ENCODE peak calls at places on chromosomes 5 and 9, in seven cellular contexts. T, B, I, S, H, D and N are unnamed samples.

GRCh38 chr5:1660511-1660910 is 136.8 kb upstream of the LPCAT1 start:
- DNase-seq in T (no peak), H (no peak), S (no peak), I (no peak), B (no peak), D (no peak), N (no peak)

GRCh38 chr5:58649716-58650115 is 66.8 kb downstream of the RAB3C start:
- DNase-seq in B (no peak), H (no peak), I (no peak), D (no peak), S (no peak), T (no peak), N (no peak)

GRCh38 chr9:124797343-124798103 is 20.6 kb downstream of the OLFML2A start:
- DNase-seq in T (peak), D (no peak), I (no peak), B (peak), H (no peak), S (peak), N (peak)

GRCh38 chr5:77329664-77330430 is 119.4 kb downstream of the PDE8B start:
- DNase-seq in B (no peak), T (no peak), S (no peak), D (no peak), H (no peak), I (no peak), N (no peak)

GRCh38 chr5:102539598-102539997 is 40.8 kb upstream of the SLCO6A1 start:
- DNase-seq in H (no peak), D (no peak), I (no peak), T (no peak), B (no peak), S (no peak), N (no peak)

GRCh38 chr9:125909497-125909896 is 162.3 kb downstream of the PBX3 start:
- DNase-seq in H (no peak), D (no peak), B (no peak), I (no peak), T (no peak), S (no peak), N (no peak)

GRCh38 chr5:23223846-23224245 is 283.6 kb upstream of the PRDM9 start:
- DNase-seq in B (no peak), D (no peak), S (no peak), T (no peak), I (no peak), H (no peak), N (no peak)

GRCh38 chr9:70362952-70363351 is 51.5 kb downstream of the KLF9 start:
- DNase-seq in T (no peak), B (no peak), I (no peak), S (peak), H (no peak), D (no peak), N (no peak)

GRCh38 chr5:151081426-151082273 is 816 bp upstream of the TNIP1 start:
- DNase-seq in I (peak), D (no peak), S (peak), H (no peak), T (no peak), B (no peak), N (no peak)

GRCh38 chr9:78103971-78104433 is 72.4 kb upstream of the GNAQ start:
- DNase-seq in D (no peak), H (no peak), S (no peak), T (no peak), B (no peak), I (no peak), N (peak)

GRCh38 chr5:159286420-159287035 is 23.4 kb downstream of the UBLCP1 start:
- DNase-seq in I (no peak), S (peak), D (peak), T (no peak), H (no peak), B (no peak), N (no peak)

GRCh38 chr5:7894439-7894838 is 25.5 kb downstream of the MTRR start:
- DNase-seq in D (no peak), S (no peak), H (no peak), T (no peak), B (no peak), I (no peak), N (no peak)

GRCh38 chr9:96139592-96140251 is 162.3 kb downstream of the HSD17B3 start:
- DNase-seq in S (peak), T (peak), D (peak), B (peak), I (peak), H (peak), N (peak)

GRCh38 chr9:68476889-68477288 is 63.8 kb downstream of the TMEM252 start:
- DNase-seq in H (no peak), T (no peak), I (no peak), D (no peak), B (no peak), S (no peak), N (no peak)

GRCh38 chr5:59317023-59317771 is 576.3 kb downstream of the PDE4D start:
- DNase-seq in H (no peak), B (peak), S (peak), D (no peak), T (no peak), I (peak), N (no peak)

GRCh38 chr9:127183814-127184582 is 61.6 kb upstream of the ANGPTL2 start:
- DNase-seq in D (no peak), H (no peak), T (no peak), B (peak), I (peak), S (peak), N (peak)

GRCh38 chr9:101342595-101342994 is 42.2 kb downstream of the BAAT start:
- DNase-seq in B (no peak), I (no peak), H (no peak), D (peak), T (no peak), S (no peak), N (no peak)

GRCh38 chr9:801399-802071 is 40.0 kb upstream of the DMRT1 start:
- DNase-seq in H (no peak), B (no peak), T (no peak), I (no peak), D (no peak), S (peak), N (no peak)

GRCh38 chr9:123364241-123364824 is 8.3 kb downstream of the CRB2 start:
- DNase-seq in H (no peak), S (peak), B (no peak), T (peak), I (no peak), D (no peak), N (no peak)

GRCh38 chr5:1745190-1745805 is 54.3 kb downstream of the MRPL36 start:
- DNase-seq in S (no peak), T (peak), D (no peak), I (no peak), B (peak), H (no peak), N (peak)

GRCh38 chr9:1775230-1775629 is 239.9 kb upstream of the SMARCA2 start:
- DNase-seq in S (no peak), D (no peak), B (no peak), T (no peak), I (no peak), H (no peak), N (no peak)

GRCh38 chr5:8270246-8270645 is 401.3 kb downstream of the MTRR start:
- DNase-seq in S (no peak), B (no peak), H (no peak), T (no peak), I (no peak), D (no peak), N (no peak)

GRCh38 chr5:92927291-92927778 is 653.7 kb downstream of the NR2F1-AS1 start:
- DNase-seq in T (no peak), D (no peak), B (no peak), I (no peak), S (no peak), H (no peak), N (no peak)

GRCh38 chr5:174542037-174542436 is 182.3 kb upstream of the MSX2 start:
- DNase-seq in H (no peak), T (no peak), D (no peak), I (no peak), B (no peak), S (no peak), N (no peak)

GRCh38 chr5:1671351-1671750 is 128.3 kb downstream of the MRPL36 start:
- DNase-seq in T (no peak), I (no peak), S (no peak), B (no peak), D (no peak), H (peak), N (no peak)

GRCh38 chr5:132437604-132438275 is 52.8 kb downstream of the IRF1 start:
- DNase-seq in H (no peak), T (peak), S (peak), I (peak), D (peak), B (peak), N (peak)

GRCh38 chr5:69007726-69008368 is 86.0 kb upstream of the SLC30A5 start:
- DNase-seq in B (no peak), S (peak), H (no peak), D (peak), I (peak), T (peak), N (peak)

GRCh38 chr5:151097081-151097480 is 16.2 kb upstream of the TNIP1 start:
- DNase-seq in D (no peak), I (no peak), B (no peak), S (no peak), T (no peak), H (no peak), N (no peak)

GRCh38 chr5:21219255-21219654 is 1231.3 kb upstream of the CDH18 start:
- DNase-seq in S (no peak), T (no peak), H (no peak), I (no peak), B (no peak), D (no peak), N (no peak)

GRCh38 chr5:10307206-10308148 is at the start of gene CMBL:
- DNase-seq in T (peak), H (peak), D (peak), B (peak), I (no peak), S (peak), N (peak)

GRCh38 chr9:97503862-97504210 is 2.4 kb downstream of the TMOD1 start:
- DNase-seq in T (no peak), H (no peak), B (no peak), D (no peak), I (no peak), S (no peak), N (no peak)

GRCh38 chr5:157215826-157216167 is 35.2 kb downstream of the ITK start:
- DNase-seq in S (no peak), B (no peak), T (no peak), I (no peak), D (no peak), H (no peak), N (no peak)

GRCh38 chr5:145685417-145685816 is 149.7 kb downstream of the PRELID2 start:
- DNase-seq in I (no peak), D (no peak), B (no peak), S (no peak), H (no peak), T (no peak), N (no peak)

GRCh38 chr9:14365667-14366066 is 51.7 kb upstream of the NFIB start:
- DNase-seq in H (no peak), S (peak), B (no peak), T (no peak), I (no peak), D (no peak), N (no peak)

GRCh38 chr5:169435506-169436230 is 134.7 kb upstream of the SLIT3 start:
- DNase-seq in H (no peak), D (no peak), S (no peak), T (no peak), B (no peak), I (no peak), N (no peak)

GRCh38 chr5:126139086-126139485 is 284.1 kb upstream of the GRAMD2B start:
- DNase-seq in S (no peak), B (no peak), T (no peak), I (no peak), D (no peak), H (no peak), N (no peak)

GRCh38 chr5:55101556-55102276 is 730 bp upstream of the GZMA start:
- DNase-seq in B (no peak), D (no peak), H (no peak), T (no peak), S (no peak), I (no peak), N (no peak)

GRCh38 chr5:142843029-142843905 is 73.1 kb downstream of the ARHGAP26 start:
- DNase-seq in B (peak), S (no peak), D (no peak), I (peak), H (no peak), T (peak), N (no peak)

GRCh38 chr5:139062910-139063663 is 135.1 kb downstream of the SIL1 start:
- DNase-seq in D (no peak), B (no peak), S (no peak), H (no peak), I (no peak), T (no peak), N (no peak)

GRCh38 chr5:139065296-139065695 is 132.9 kb downstream of the SIL1 start:
- DNase-seq in D (no peak), I (no peak), T (no peak), S (peak), B (no peak), H (no peak), N (no peak)

GRCh38 chr5:139061856-139062255 is 136.3 kb downstream of the SIL1 start:
- DNase-seq in S (peak), T (no peak), D (no peak), B (no peak), I (no peak), H (no peak), N (no peak)

GRCh38 chr5:139064613-139065012 is 133.6 kb downstream of the SIL1 start:
- DNase-seq in T (no peak), D (no peak), H (no peak), I (no peak), S (no peak), B (no peak), N (no peak)

GRCh38 chr5:139063664-139064054 is 134.5 kb downstream of the SIL1 start:
- DNase-seq in T (no peak), S (no peak), D (no peak), H (no peak), B (no peak), I (no peak), N (no peak)
- H3K27ac ChIP-seq in T (no peak), S (no peak), D (no peak), H (no peak), B (no peak), I (no peak), N (no peak)

DNA sequence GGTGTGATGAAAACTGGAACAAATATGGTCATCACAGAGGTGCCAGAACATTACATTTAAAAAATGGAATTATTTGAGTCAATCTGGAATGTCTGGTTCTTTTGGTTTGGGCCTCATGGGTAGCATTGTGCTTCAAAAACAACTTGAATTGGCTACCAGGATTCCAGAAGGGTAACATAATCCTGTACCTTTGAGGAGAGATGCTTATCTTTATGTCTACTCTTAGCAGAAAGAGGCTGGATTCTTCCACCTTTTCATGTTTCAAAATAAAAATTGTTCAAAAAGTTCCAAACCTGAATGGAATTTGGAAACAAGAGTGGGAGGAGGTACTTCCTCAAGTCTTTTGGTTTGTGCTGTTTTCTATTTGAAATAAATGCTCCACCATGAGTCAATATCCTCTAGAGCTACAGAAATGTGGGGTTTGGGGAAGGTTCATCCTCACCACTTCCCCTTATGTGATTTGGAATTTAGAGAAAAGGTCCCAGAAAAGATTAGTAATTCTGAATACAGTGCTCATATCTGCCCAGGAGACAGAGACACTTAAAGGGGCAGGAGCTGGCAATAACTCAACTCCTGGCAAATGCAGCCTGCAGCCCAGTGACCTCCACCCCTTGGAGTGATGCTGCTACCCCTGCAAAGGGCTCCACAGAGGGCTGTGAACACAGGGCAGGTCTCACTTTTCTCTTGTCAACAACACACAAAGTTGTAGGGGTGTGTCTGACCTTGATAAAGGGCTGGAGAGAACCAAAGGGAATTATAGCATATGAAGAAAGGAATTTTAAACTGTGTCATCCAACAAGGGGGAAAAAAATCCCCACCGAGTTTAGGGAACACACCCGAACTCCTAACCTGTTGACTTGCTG is 272.8 kb downstream of the CWC27 start:
- DNase-seq in H (no peak), S (peak), I (no peak), D (no peak), B (no peak), T (no peak), N (no peak)
- H3K4me3 ChIP-seq in H (no peak), S (no peak), I (no peak), D (no peak), B (no peak), T (no peak), N (no peak)

GRCh38 chr9:133349965-133350624 is 2.1 kb downstream of the RPL7A start:
- DNase-seq in D (no peak), T (no peak), I (no peak), S (no peak), H (no peak), B (no peak), N (no peak)

GRCh38 chr9:133348763-133349573 is 950 bp downstream of the RPL7A start:
- DNase-seq in S (no peak), H (no peak), T (no peak), I (no peak), B (no peak), D (no peak), N (no peak)

GRCh38 chr9:133347515-133347984 is 381 bp downstream of the MED22 start:
- DNase-seq in D (peak), B (no peak), T (peak), H (peak), I (peak), S (no peak), N (no peak)

GRCh38 chr9:133346021-133346713 is 1.8 kb downstream of the MED22 start:
- DNase-seq in B (no peak), T (no peak), D (no peak), H (no peak), S (no peak), I (no peak), N (no peak)

GRCh38 chr9:133347985-133348762 is at the start of the genes MED22 and RPL7A:
- DNase-seq in D (peak), S (peak), I (peak), B (peak), T (peak), H (peak), N (peak)
- TF ChIP-seq POLR2A in D (peak), S (peak), I (peak), B (peak), T (peak), H (peak), N (peak)

DNA sequence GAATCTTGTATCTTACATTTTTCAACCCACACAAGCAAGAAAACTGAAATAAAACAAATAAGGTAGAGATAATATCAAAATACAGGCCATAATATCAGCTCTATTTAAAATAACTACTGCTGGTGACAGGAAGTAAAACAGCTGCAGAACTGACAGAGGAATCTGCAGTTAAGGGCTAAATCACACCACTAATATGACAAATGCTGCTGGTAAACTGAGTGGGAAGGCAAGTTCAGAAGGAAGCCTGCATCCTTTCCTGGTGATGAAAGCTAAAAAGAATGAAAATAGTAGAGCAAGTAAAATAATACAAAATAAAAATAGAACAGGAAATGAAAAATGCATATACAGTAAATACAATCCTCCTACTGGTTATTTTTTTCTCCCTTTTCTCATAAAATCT is 1293.7 kb upstream of the C9orf72 start:
- DNase-seq in H (no peak), B (no peak), D (no peak), T (no peak), I (no peak), S (no peak), N (no peak)
- H3K27ac ChIP-seq in H (no peak), B (no peak), D (no peak), T (no peak), I (no peak), S (no peak), N (no peak)

GRCh38 chr9:29556317-29556716 is 1983.0 kb upstream of the C9orf72 start:
- DNase-seq in B (no peak), I (no peak), H (no peak), T (no peak), D (peak), S (no peak), N (no peak)

GRCh38 chr9:29556746-29557145 is 1983.5 kb upstream of the C9orf72 start:
- DNase-seq in S (no peak), T (no peak), B (no peak), H (no peak), D (no peak), I (no peak), N (no peak)

DNA sequence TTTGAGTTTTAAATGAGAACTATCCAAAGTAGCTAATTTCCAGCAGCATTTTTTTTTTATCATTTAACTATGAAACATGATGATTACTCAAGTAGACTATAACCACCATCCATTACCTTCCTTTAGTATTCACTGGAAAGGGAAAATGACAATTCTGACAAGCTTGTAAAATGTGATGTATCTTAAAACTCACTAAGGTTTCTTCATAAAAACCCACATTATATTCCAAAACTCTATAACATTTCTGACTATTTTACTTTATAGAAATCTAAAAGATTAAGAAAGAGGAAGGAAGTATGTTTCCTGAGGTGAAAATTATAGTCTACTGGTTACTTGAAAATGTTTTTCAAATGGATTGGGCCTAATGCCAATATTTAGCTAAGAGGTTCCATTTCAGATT is 1982.2 kb upstream of the C9orf72 start:
- DNase-seq in H (no peak), B (no peak), T (no peak), I (no peak), S (no peak), D (no peak), N (no peak)
- H3K4me3 ChIP-seq in H (no peak), B (no peak), T (no peak), I (no peak), S (no peak), D (no peak), N (no peak)

DNA sequence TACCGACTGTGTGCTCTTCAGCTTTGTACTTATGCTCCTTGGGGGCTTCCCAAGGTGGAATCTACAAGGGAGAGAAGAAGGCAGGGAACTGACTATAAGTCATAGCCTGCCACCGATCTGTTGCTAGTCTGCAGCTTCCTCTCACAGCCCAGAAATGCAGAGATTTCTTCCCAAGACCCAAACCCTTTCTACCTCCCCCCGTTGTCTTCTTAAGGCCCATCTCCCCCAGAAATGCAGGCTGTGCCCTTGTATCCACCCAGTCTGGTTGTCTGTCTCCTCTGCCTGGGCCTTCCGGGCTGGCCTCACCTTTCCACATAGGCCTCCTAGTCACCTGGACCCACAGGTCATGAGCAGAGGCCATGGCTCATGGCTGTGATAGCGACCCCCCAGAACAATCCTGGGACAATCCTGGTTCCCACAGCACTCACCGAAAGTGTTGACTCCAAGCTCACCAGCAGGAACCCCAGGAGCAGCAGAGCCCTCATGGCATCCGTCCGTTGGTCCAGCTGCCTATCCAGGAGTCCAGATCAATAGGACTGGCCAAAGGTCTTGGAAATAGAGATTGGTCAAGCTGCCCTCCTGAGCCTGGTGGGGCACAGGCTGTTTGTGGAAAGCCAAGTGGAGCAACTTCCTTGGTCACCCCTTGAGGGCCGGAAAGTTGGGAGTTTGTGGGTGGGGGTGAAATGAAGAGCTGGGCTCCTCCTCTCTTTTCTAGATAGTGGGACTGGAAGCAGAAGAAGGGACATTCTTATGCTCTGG is at the start of gene F12:
- DNase-seq in B (no peak), I (no peak), T (no peak), H (no peak), D (no peak), S (no peak), N (no peak)
- TF ChIP-seq POLR2A in B (no peak), I (no peak), T (no peak), H (no peak), D (no peak), S (no peak), N (no peak)